ENCODE peak calls at places on chromosome 14, in ten cellular contexts. C, I, Y, M, K, T, J, B, E and S are unnamed samples.

GRCh38 chr14:32372154-32372553 is 43.1 kb downstream of the AKAP6 start:
- DNase-seq in C (no peak), I (no peak), Y (no peak), M (no peak), K (no peak), T (peak; percentile 99), J (no peak), B (peak; percentile 92), E (peak; percentile 98), S (no peak)

GRCh38 chr14:104650981-104651875 is 38.2 kb upstream of the INF2 start:
- DNase-seq in C (no peak), I (no peak), Y (no peak), M (no peak), K (no peak), T (no peak), J (no peak), B (no peak), E (no peak), S (no peak)

GRCh38 chr14:49550284-49551184 is 35.6 kb downstream of the RPS29 start:
- DNase-seq in C (no peak), I (no peak), Y (no peak), M (no peak), K (no peak), T (peak; percentile 36), J (no peak), B (peak; percentile 27), E (peak; percentile 58), S (no peak)

GRCh38 chr14:75864352-75864751 is 117.4 kb downstream of the TGFB3 start:
- DNase-seq in C (no peak), I (no peak), Y (no peak), M (no peak), K (no peak), T (peak; percentile 93), J (no peak), B (peak; percentile 92), E (peak; percentile 86), S (no peak)

GRCh38 chr14:104218361-104219180 is 80.2 kb downstream of the KIF26A start:
- DNase-seq in C (no peak), I (no peak), Y (no peak), M (no peak), K (no peak), T (no peak), J (no peak), B (no peak), E (no peak), S (no peak)

GRCh38 chr14:92160619-92161018 is 38.9 kb downstream of the CPSF2 start:
- DNase-seq in C (no peak), I (no peak), Y (no peak), M (no peak), K (no peak), T (peak; percentile 90), J (no peak), B (peak; percentile 84), E (peak; percentile 90), S (no peak)

GRCh38 chr14:96576359-96576758 is 74.2 kb downstream of the PAPOLA start:
- DNase-seq in C (no peak), I (no peak), Y (no peak), M (no peak), K (peak; percentile 12), T (no peak), J (no peak), B (no peak), E (no peak), S (no peak)

GRCh38 chr14:64929003-64929337 is 13.6 kb downstream of the GPX2 start:
- DNase-seq in C (no peak), I (no peak), Y (no peak), M (no peak), K (no peak), T (no peak), J (no peak), B (no peak), E (no peak), S (no peak)

GRCh38 chr14:99436247-99437180 is 44.1 kb downstream of the SETD3 start:
- DNase-seq in C (no peak), I (no peak), Y (no peak), M (no peak), K (no peak), T (no peak), J (no peak), B (peak; percentile 38), E (peak; percentile 10), S (peak; percentile 48)

GRCh38 chr14:64732536-64733120 is 28.4 kb downstream of the PLEKHG3 start:
- DNase-seq in C (peak; percentile 3), I (no peak), Y (no peak), M (no peak), K (no peak), T (no peak), J (no peak), B (no peak), E (no peak), S (no peak)

GRCh38 chr14:105375635-105376057 is 22.7 kb upstream of the TEX22 start:
- DNase-seq in C (no peak), I (no peak), Y (no peak), M (no peak), K (no peak), T (peak; percentile 21), J (no peak), B (peak; percentile 7), E (peak; percentile 27), S (no peak)

DNA sequence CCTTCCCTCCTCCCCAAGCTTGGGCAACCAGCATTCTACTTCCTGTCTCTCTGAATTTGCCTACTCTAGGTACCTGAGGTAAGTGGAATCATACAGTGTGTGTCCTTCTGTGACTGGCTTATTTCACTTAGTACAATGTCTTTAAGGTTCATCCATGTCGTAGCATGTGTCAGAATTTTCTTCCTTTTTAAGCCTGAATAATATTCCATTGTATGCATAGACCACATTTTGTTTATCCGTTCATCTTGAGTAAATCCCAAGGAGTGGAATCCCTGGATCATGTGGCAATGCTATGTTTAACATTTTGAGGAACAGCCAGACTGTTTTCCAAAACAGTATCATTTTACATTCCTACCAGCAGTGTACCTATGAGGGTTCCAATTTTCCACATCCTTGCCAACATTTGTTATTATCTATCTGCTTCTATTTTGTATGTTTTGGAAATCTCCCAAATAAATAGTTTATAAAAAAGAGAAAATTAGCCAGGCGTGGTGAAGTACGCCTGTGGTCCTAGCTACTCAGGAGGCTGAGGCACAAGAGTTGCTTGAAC is 12.4 kb downstream of the HSP90AA1 start:
- DNase-seq in C (no peak), I (no peak), Y (no peak), M (no peak), K (no peak), T (no peak), J (no peak), B (no peak), E (no peak), S (no peak)
- TF ChIP-seq CTCF in C (no peak), I (no peak), Y (no peak), M (no peak), K (no peak), T (no peak), J (no peak), B (no peak), E (no peak), S (no peak)

GRCh38 chr14:55139152-55139551 is 10.1 kb downstream of the LGALS3 start:
- DNase-seq in C (no peak), I (no peak), Y (no peak), M (no peak), K (no peak), T (no peak), J (no peak), B (no peak), E (no peak), S (no peak)

GRCh38 chr14:55138091-55138490 is 9.0 kb downstream of the LGALS3 start:
- DNase-seq in C (peak; percentile 22), I (no peak), Y (peak; percentile 62), M (no peak), K (no peak), T (no peak), J (no peak), B (no peak), E (no peak), S (no peak)

GRCh38 chr14:55136241-55136640 is 7.2 kb downstream of the LGALS3 start:
- DNase-seq in C (no peak), I (no peak), Y (no peak), M (no peak), K (no peak), T (peak; percentile 81), J (no peak), B (no peak), E (peak; percentile 75), S (no peak)

GRCh38 chr14:55139696-55140509 is 10.9 kb downstream of the LGALS3 start:
- DNase-seq in C (no peak), I (no peak), Y (no peak), M (no peak), K (no peak), T (no peak), J (no peak), B (no peak), E (no peak), S (no peak)

DNA sequence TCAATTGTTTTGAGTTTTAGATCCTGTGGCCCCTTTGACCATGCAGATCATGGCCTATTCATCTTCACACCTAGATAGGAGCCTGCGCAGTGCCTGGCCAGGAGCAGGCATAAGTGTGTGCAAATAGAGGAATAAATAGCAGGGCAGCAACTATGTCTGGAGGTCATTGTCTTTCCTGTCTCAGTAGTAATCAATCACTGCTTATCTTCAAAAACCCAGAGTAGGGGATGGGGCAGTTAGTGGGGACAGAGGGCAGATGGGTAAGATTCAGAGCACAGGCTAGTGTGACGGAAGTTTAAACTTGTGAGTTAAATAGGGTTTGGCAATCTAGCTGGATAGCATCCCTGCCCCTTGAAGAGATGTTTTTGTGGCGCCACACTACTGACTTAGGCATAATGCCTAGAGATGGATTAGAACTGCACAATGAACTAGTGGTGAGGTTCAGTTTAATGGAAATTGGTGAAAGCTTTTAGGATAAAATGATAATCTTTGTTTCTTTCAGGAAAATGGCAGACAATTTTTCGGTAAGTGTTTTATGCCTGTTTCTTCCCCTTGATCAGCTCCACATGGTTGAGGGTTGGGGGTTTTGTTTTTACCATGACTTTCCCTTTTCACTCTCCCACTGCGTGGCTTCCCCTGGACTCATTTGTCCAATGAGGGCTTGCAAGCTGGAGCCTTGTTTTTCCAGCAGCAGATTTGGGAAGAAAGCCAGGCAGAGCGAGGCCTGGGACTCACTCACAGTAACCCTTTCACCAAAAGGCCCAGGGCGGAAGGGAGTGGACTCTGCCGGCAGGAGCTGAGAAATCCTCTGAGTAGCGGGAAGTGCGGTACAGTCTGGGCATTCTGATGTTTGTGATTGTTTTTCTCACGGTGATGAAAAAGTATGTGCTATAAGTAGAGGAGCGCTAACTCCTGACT is 8.1 kb downstream of the LGALS3 start:
- DNase-seq in C (no peak), I (no peak), Y (peak; percentile 38), M (no peak), K (no peak), T (peak; percentile 90), J (no peak), B (no peak), E (peak; percentile 93), S (no peak)
- TF ChIP-seq CTCF in C (no peak), I (no peak), Y (no peak), M (no peak), K (no peak), T (peak; percentile 28), J (no peak), B (no peak), E (peak; percentile 45), S (no peak)

GRCh38 chr14:106586098-106586704 is 1059.8 kb downstream of the TMEM121 start:
- DNase-seq in C (no peak), I (no peak), Y (peak; percentile 54), M (no peak), K (peak; percentile 81), T (no peak), J (peak; percentile 26), B (no peak), E (no peak), S (no peak)
- TF ChIP-seq CTCF in C (no peak), I (no peak), Y (no peak), M (no peak), K (peak; percentile 89), T (no peak), J (peak; percentile 80), B (no peak), E (no peak), S (no peak)

GRCh38 chr14:20606190-20606901 is 15.2 kb upstream of the RNASE12 start:
- DNase-seq in C (no peak), I (peak; percentile 28), Y (peak; percentile 46), M (no peak), K (no peak), T (peak; percentile 40), J (no peak), B (peak; percentile 57), E (peak; percentile 74), S (no peak)
- TF ChIP-seq CTCF in C (peak; percentile 26), I (peak; percentile 54), Y (no peak), M (peak; percentile 25), K (no peak), T (peak; percentile 60), J (no peak), B (peak; percentile 85), E (peak; percentile 83), S (peak; percentile 32)